ENCODE peak calls at places on chromosomes 16 and 17, in six cellular contexts. One of them, this sample, is unnamed.

GRCh38 chr17:58060596-58061191 is 22.5 kb upstream of the DYNLL2 start:
- DNase-seq in suprapubic skin: no peak
- DNase-seq in gastrocnemius medialis: no peak
- DNase-seq in stomach: no peak
- DNase-seq in breast epithelium: peak; percentile 55
- DNase-seq in A549: no peak
- DNase-seq in this sample: peak; percentile 56

GRCh38 chr16:87384162-87384999 is 805 bp upstream of the FBXO31 start:
- DNase-seq in suprapubic skin: peak; percentile 83
- DNase-seq in gastrocnemius medialis: no peak
- DNase-seq in stomach: peak; percentile 44
- DNase-seq in breast epithelium: no peak
- DNase-seq in A549: peak; percentile 42
- DNase-seq in this sample: no peak

GRCh38 chr16:695355-696089 is 5.3 kb upstream of the WDR24 start:
- DNase-seq in suprapubic skin: no peak
- DNase-seq in gastrocnemius medialis: no peak
- DNase-seq in stomach: peak; percentile 76
- DNase-seq in breast epithelium: peak; percentile 74
- DNase-seq in A549: no peak
- DNase-seq in this sample: no peak

GRCh38 chr17:76672270-76672851 is 28.8 kb upstream of the ST6GALNAC1 start:
- DNase-seq in suprapubic skin: no peak
- DNase-seq in gastrocnemius medialis: no peak
- DNase-seq in stomach: no peak
- DNase-seq in breast epithelium: no peak
- DNase-seq in A549: no peak
- DNase-seq in this sample: no peak

GRCh38 chr16:21710938-21711337 is 47.2 kb downstream of the OTOA start:
- DNase-seq in suprapubic skin: no peak
- DNase-seq in gastrocnemius medialis: no peak
- DNase-seq in stomach: no peak
- DNase-seq in breast epithelium: no peak
- DNase-seq in A549: no peak
- DNase-seq in this sample: no peak

GRCh38 chr17:62617894-62618472 is 9.5 kb upstream of the MRC2 start:
- DNase-seq in suprapubic skin: no peak
- DNase-seq in gastrocnemius medialis: no peak
- DNase-seq in stomach: no peak
- DNase-seq in breast epithelium: no peak
- DNase-seq in A549: no peak
- DNase-seq in this sample: no peak

GRCh38 chr16:805474-805873 is 4.9 kb upstream of the GNG13 start:
- DNase-seq in suprapubic skin: no peak
- DNase-seq in gastrocnemius medialis: no peak
- DNase-seq in stomach: no peak
- DNase-seq in breast epithelium: no peak
- DNase-seq in A549: no peak
- DNase-seq in this sample: no peak

GRCh38 chr17:13770702-13771101 is 169.0 kb upstream of the HS3ST3A1 start:
- DNase-seq in suprapubic skin: no peak
- DNase-seq in gastrocnemius medialis: no peak
- DNase-seq in stomach: no peak
- DNase-seq in breast epithelium: no peak
- DNase-seq in A549: no peak
- DNase-seq in this sample: no peak

GRCh38 chr16:84526794-84527485 is 22.5 kb upstream of the MEAK7 start:
- DNase-seq in suprapubic skin: no peak
- DNase-seq in gastrocnemius medialis: no peak
- DNase-seq in stomach: no peak
- DNase-seq in breast epithelium: no peak
- DNase-seq in A549: no peak
- DNase-seq in this sample: peak; percentile 43

GRCh38 chr16:53912155-53912554 is 208.2 kb downstream of the FTO start:
- DNase-seq in suprapubic skin: no peak
- DNase-seq in gastrocnemius medialis: no peak
- DNase-seq in stomach: no peak
- DNase-seq in breast epithelium: no peak
- DNase-seq in A549: no peak
- DNase-seq in this sample: no peak

GRCh38 chr17:51118330-51119195 is 2.1 kb downstream of the SPAG9 start:
- DNase-seq in suprapubic skin: no peak
- DNase-seq in gastrocnemius medialis: peak; percentile 63
- DNase-seq in stomach: peak; percentile 76
- DNase-seq in breast epithelium: peak; percentile 56
- DNase-seq in A549: no peak
- DNase-seq in this sample: no peak

GRCh38 chr16:86700396-86700945 is 122.1 kb downstream of the FOXL1 start:
- DNase-seq in suprapubic skin: no peak
- DNase-seq in gastrocnemius medialis: no peak
- DNase-seq in stomach: no peak
- DNase-seq in breast epithelium: no peak
- DNase-seq in A549: no peak
- DNase-seq in this sample: no peak

GRCh38 chr16:29663829-29664132 is 734 bp downstream of the SPN start:
- DNase-seq in suprapubic skin: no peak
- DNase-seq in gastrocnemius medialis: no peak
- DNase-seq in stomach: no peak
- DNase-seq in breast epithelium: no peak
- DNase-seq in A549: no peak
- DNase-seq in this sample: no peak

GRCh38 chr16:7013990-7014389 is 318.7 kb upstream of the RBFOX1 start:
- DNase-seq in suprapubic skin: no peak
- DNase-seq in gastrocnemius medialis: no peak
- DNase-seq in stomach: no peak
- DNase-seq in breast epithelium: no peak
- DNase-seq in A549: no peak
- DNase-seq in this sample: no peak

GRCh38 chr17:46773676-46774075 is 44.8 kb downstream of the WNT3 start:
- DNase-seq in suprapubic skin: no peak
- DNase-seq in gastrocnemius medialis: no peak
- DNase-seq in stomach: no peak
- DNase-seq in breast epithelium: no peak
- DNase-seq in A549: no peak
- DNase-seq in this sample: no peak

GRCh38 chr16:22787456-22788189 is 26.3 kb upstream of the HS3ST2 start:
- DNase-seq in suprapubic skin: no peak
- DNase-seq in gastrocnemius medialis: no peak
- DNase-seq in stomach: no peak
- DNase-seq in breast epithelium: no peak
- DNase-seq in A549: no peak
- DNase-seq in this sample: no peak

GRCh38 chr17:82780195-82780594 is 28.3 kb downstream of the TBCD start:
- DNase-seq in suprapubic skin: no peak
- DNase-seq in gastrocnemius medialis: no peak
- DNase-seq in stomach: no peak
- DNase-seq in breast epithelium: no peak
- DNase-seq in A549: no peak
- DNase-seq in this sample: no peak

GRCh38 chr16:67349172-67349571 is 22.6 kb downstream of the LRRC36 start:
- DNase-seq in suprapubic skin: no peak
- DNase-seq in gastrocnemius medialis: no peak
- DNase-seq in stomach: no peak
- DNase-seq in breast epithelium: no peak
- DNase-seq in A549: no peak
- DNase-seq in this sample: no peak

GRCh38 chr16:84868328-84868727 is 48.5 kb downstream of the CRISPLD2 start:
- DNase-seq in suprapubic skin: no peak
- DNase-seq in gastrocnemius medialis: no peak
- DNase-seq in stomach: no peak
- DNase-seq in breast epithelium: no peak
- DNase-seq in A549: no peak
- DNase-seq in this sample: no peak

GRCh38 chr16:88623858-88624257 is 14.5 kb upstream of the IL17C start:
- DNase-seq in suprapubic skin: no peak
- DNase-seq in gastrocnemius medialis: no peak
- DNase-seq in stomach: no peak
- DNase-seq in breast epithelium: no peak
- DNase-seq in A549: no peak
- DNase-seq in this sample: no peak

GRCh38 chr16:88624481-88624880 is 13.9 kb upstream of the IL17C start:
- DNase-seq in suprapubic skin: no peak
- DNase-seq in gastrocnemius medialis: no peak
- DNase-seq in stomach: no peak
- DNase-seq in breast epithelium: no peak
- DNase-seq in A549: no peak
- DNase-seq in this sample: no peak

GRCh38 chr16:88624977-88625576 is 13.3 kb upstream of the IL17C start:
- DNase-seq in suprapubic skin: no peak
- DNase-seq in gastrocnemius medialis: no peak
- DNase-seq in stomach: no peak
- DNase-seq in breast epithelium: no peak
- DNase-seq in A549: no peak
- DNase-seq in this sample: no peak

GRCh38 chr16:88622125-88622524 is 16.2 kb upstream of the IL17C start:
- DNase-seq in suprapubic skin: no peak
- DNase-seq in gastrocnemius medialis: no peak
- DNase-seq in stomach: no peak
- DNase-seq in breast epithelium: no peak
- DNase-seq in A549: no peak
- DNase-seq in this sample: no peak

GRCh38 chr16:88622866-88623265 is 15.5 kb upstream of the IL17C start:
- DNase-seq in suprapubic skin: no peak
- DNase-seq in gastrocnemius medialis: no peak
- DNase-seq in stomach: no peak
- DNase-seq in breast epithelium: no peak
- DNase-seq in A549: no peak
- DNase-seq in this sample: no peak
- TF ChIP-seq POLR2A in suprapubic skin: no peak
- TF ChIP-seq POLR2A in gastrocnemius medialis: no peak
- TF ChIP-seq POLR2A in stomach: no peak
- TF ChIP-seq POLR2A in breast epithelium: no peak
- TF ChIP-seq POLR2A in A549: no peak
- TF ChIP-seq POLR2A in this sample: no peak

GRCh38 chr17:17206913-17207368 is 808 bp upstream of the PLD6 start:
- DNase-seq in suprapubic skin: no peak
- DNase-seq in gastrocnemius medialis: no peak
- DNase-seq in stomach: no peak
- DNase-seq in breast epithelium: no peak
- DNase-seq in A549: no peak
- DNase-seq in this sample: no peak

GRCh38 chr17:17208013-17208412 is 1.9 kb upstream of the PLD6 start:
- DNase-seq in suprapubic skin: no peak
- DNase-seq in gastrocnemius medialis: no peak
- DNase-seq in stomach: no peak
- DNase-seq in breast epithelium: no peak
- DNase-seq in A549: no peak
- DNase-seq in this sample: no peak

GRCh38 chr17:17205368-17206148 is 575 bp downstream of the PLD6 start:
- DNase-seq in suprapubic skin: no peak
- DNase-seq in gastrocnemius medialis: peak; percentile 43
- DNase-seq in stomach: peak; percentile 73
- DNase-seq in breast epithelium: no peak
- DNase-seq in A549: peak; percentile 76
- DNase-seq in this sample: peak; percentile 61

GRCh38 chr17:17204635-17205231 is 1.4 kb downstream of the PLD6 start:
- DNase-seq in suprapubic skin: no peak
- DNase-seq in gastrocnemius medialis: no peak
- DNase-seq in stomach: no peak
- DNase-seq in breast epithelium: no peak
- DNase-seq in A549: no peak
- DNase-seq in this sample: no peak

GRCh38 chr17:17206149-17206912 is at the start of gene PLD6:
- DNase-seq in suprapubic skin: peak; percentile 91
- DNase-seq in gastrocnemius medialis: peak; percentile 65
- DNase-seq in stomach: peak; percentile 86
- DNase-seq in breast epithelium: peak; percentile 87
- DNase-seq in A549: peak; percentile 72
- DNase-seq in this sample: peak; percentile 82
- TF ChIP-seq POLR2A in suprapubic skin: no peak
- TF ChIP-seq POLR2A in gastrocnemius medialis: peak; percentile 63
- TF ChIP-seq POLR2A in stomach: no peak
- TF ChIP-seq POLR2A in breast epithelium: no peak
- TF ChIP-seq POLR2A in A549: peak; percentile 46
- TF ChIP-seq POLR2A in this sample: no peak

DNA sequence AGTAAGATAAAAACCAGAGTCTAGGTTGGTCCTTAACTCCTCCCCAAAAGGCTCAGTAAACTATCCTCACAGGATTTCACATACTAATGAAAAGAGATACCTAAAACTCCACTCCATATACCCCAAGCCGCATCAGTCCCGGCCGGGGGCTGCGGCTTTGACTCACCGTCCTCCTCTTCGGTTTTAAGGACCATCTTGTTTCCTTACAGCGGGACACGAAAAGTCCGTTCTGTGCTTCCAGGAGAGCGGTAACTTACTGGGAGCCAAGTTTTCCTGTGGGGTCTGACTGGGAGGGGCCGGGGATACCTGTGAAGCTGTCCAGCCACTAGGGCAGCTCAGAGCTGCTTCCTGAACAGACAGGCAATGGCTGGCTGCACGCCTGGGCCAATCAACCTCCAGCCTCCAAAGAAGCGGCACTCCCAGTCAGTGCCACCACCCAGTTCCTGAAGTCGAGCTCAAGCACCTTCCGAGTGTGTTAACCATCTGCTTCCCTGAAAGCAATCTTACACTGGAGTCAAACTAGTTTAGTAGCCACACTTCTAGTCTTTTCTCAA is 45.5 kb downstream of the CYTH1 start:
- DNase-seq in suprapubic skin: peak; percentile 87
- DNase-seq in gastrocnemius medialis: peak; percentile 64
- DNase-seq in stomach: peak; percentile 94
- DNase-seq in breast epithelium: peak; percentile 87
- DNase-seq in A549: peak; percentile 89
- DNase-seq in this sample: peak; percentile 52
- TF ChIP-seq POLR2A in suprapubic skin: no peak
- TF ChIP-seq POLR2A in gastrocnemius medialis: peak; percentile 66
- TF ChIP-seq POLR2A in stomach: peak; percentile 42
- TF ChIP-seq POLR2A in breast epithelium: no peak
- TF ChIP-seq POLR2A in A549: peak; percentile 38
- TF ChIP-seq POLR2A in this sample: peak; percentile 46

DNA sequence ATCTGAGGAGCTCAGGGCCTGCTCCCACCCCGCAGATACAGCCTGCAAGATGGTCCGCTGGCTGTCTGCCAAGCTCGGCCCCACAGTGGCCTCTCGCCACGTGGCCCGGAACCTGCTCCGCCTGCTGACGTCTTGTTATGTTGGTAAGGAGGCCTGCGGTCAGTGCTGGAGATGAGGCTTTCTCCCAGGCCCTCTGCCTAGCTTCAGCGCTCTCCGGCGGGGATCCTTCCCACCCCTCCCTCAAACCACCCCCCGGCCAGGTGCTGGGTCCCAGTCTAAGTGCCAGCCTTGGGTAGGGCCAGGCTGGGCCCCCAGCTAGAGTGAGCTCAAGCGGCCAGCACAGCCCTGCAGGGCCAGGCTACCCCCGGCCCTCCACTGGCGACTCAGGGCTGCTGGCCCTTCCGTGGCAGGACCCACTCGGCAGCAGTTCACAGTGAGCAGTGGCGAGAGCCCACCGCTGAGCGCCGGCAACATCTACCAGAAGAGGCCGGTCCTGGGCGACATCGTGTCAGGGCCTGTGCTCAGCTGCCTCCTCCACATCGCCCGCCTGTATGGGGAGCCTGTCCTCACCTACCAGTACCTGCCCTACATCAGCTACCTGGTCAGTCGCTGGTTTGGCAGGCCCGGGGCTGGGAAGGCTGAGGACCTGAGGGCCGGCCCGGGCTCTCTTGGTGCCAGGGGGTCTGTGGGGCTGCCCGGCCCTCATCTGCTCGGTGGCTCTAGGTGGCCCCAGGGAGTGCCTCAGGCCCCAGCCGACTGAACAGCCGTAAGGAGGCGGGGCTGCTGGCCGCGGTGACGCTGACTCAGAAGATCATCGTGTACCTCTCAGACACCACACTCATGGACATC is 6.1 kb downstream of the WDR81 start:
- DNase-seq in suprapubic skin: peak; percentile 95
- DNase-seq in gastrocnemius medialis: peak; percentile 96
- DNase-seq in stomach: peak; percentile 61
- DNase-seq in breast epithelium: peak; percentile 76
- DNase-seq in A549: no peak
- DNase-seq in this sample: peak; percentile 95
- TF ChIP-seq POLR2A in suprapubic skin: no peak
- TF ChIP-seq POLR2A in gastrocnemius medialis: peak; percentile 85
- TF ChIP-seq POLR2A in stomach: no peak
- TF ChIP-seq POLR2A in breast epithelium: no peak
- TF ChIP-seq POLR2A in A549: no peak
- TF ChIP-seq POLR2A in this sample: peak; percentile 47

This sample was measured in uterus.